ENCODE peak calls at places on chromosomes 4 and X, in nine cellular contexts. Y is ACHN, R is caudate nucleus, X is NCI-H1417, Z is HFF-Myc, B is hypothalamus, N is GM04504, E is head of caudate nucleus, J is erythroblast. G is an unnamed sample.

GRCh38 chr4:155807021-155807420 is 48.2 kb downstream of the GUCY1B1 start:
- DNase-seq in Y (no peak), R (no peak), N (peak), X (no peak), J (no peak), Z (peak), E (no peak), B (no peak), G (no peak)

GRCh38 chr4:38867478-38868054 is at the start of gene FAM114A1:
- DNase-seq in R (peak), E (peak), Y (peak), X (peak), B (peak), Z (no peak), J (peak), N (peak), G (peak)

GRCh38 chrX:153551135-153551534 is 33.7 kb downstream of the ATP2B3 start:
- DNase-seq in B (no peak), J (no peak), E (no peak), Z (no peak), X (no peak), N (peak), R (no peak), Y (no peak), G (no peak)

GRCh38 chr4:137993232-137993631 is 248.9 kb downstream of the SLC7A11 start:
- DNase-seq in N (no peak), B (no peak), Z (no peak), Y (no peak), J (no peak), R (no peak), E (no peak), X (no peak), G (no peak)

GRCh38 chrX:132216283-132216682 is 3.0 kb downstream of the RAP2C start:
- DNase-seq in Y (no peak), B (no peak), J (no peak), X (no peak), R (no peak), E (no peak), N (no peak), Z (no peak), G (no peak)

GRCh38 chr4:176198316-176198903 is 3.0 kb upstream of the SPATA4 start:
- DNase-seq in B (no peak), Y (no peak), E (no peak), N (no peak), R (no peak), J (no peak), X (no peak), Z (no peak), G (no peak)

GRCh38 chrX:9285342-9285771 is 179.5 kb upstream of the TBL1X start:
- DNase-seq in Z (no peak), J (no peak), X (no peak), B (no peak), E (no peak), Y (no peak), R (no peak), N (no peak), G (no peak)

GRCh38 chr4:19807505-19807904 is 444.2 kb upstream of the SLIT2 start:
- DNase-seq in E (no peak), N (peak), X (no peak), J (no peak), R (no peak), Y (peak), Z (no peak), B (no peak), G (no peak)

GRCh38 chr4:76850010-76850441 is 47.9 kb downstream of the SOWAHB start:
- DNase-seq in R (no peak), X (no peak), Z (peak), E (no peak), J (no peak), Y (peak), B (no peak), N (peak), G (no peak)

GRCh38 chrX:153722704-153723350 is 1.4 kb downstream of the BCAP31 start:
- DNase-seq in E (no peak), B (no peak), Z (no peak), Y (no peak), J (peak), X (no peak), N (no peak), R (no peak), G (no peak)

GRCh38 chr4:151340751-151341385 is 15.5 kb upstream of the SH3D19 start:
- DNase-seq in X (no peak), R (no peak), Y (no peak), B (no peak), N (no peak), E (no peak), J (no peak), Z (no peak), G (no peak)

GRCh38 chrX:43676960-43677582 is 21.0 kb downstream of the MAOA start:
- DNase-seq in J (peak), N (no peak), Y (no peak), X (peak), R (no peak), Z (no peak), E (no peak), B (no peak), G (no peak)

GRCh38 chrX:150062292-150063137 is 124.2 kb upstream of the EOLA2 start:
- DNase-seq in J (no peak), N (peak), E (no peak), R (no peak), B (no peak), X (no peak), Z (peak), Y (no peak), G (no peak)

GRCh38 chrX:15245896-15246295 is 24.0 kb downstream of the ASB9 start:
- DNase-seq in X (no peak), Z (no peak), B (no peak), E (no peak), N (no peak), Y (no peak), R (no peak), J (no peak), G (no peak)

GRCh38 chr4:40316333-40316781 is 18.8 kb upstream of the CHRNA9 start:
- DNase-seq in R (no peak), E (no peak), J (no peak), X (no peak), Z (peak), N (peak), B (no peak), Y (peak), G (no peak)

GRCh38 chr4:137755033-137755471 is 222.8 kb upstream of the PCDH18 start:
- DNase-seq in E (no peak), B (no peak), N (peak), J (no peak), Z (peak), X (no peak), Y (peak), R (no peak), G (no peak)

GRCh38 chrX:18291006-18291545 is 63.4 kb downstream of the SCML2 start:
- DNase-seq in X (no peak), B (no peak), Z (peak), N (no peak), E (no peak), J (no peak), R (no peak), Y (no peak), G (no peak)

GRCh38 chr4:156766846-156767245 is 204.8 kb downstream of the PDGFC start:
- DNase-seq in B (no peak), Y (peak), R (no peak), Z (no peak), N (no peak), J (no peak), E (no peak), X (no peak), G (no peak)

GRCh38 chrX:7218321-7219152 is 70.6 kb upstream of the PUDP start:
- DNase-seq in R (no peak), Z (no peak), Y (no peak), E (no peak), J (no peak), X (no peak), B (no peak), N (no peak), G (no peak)

GRCh38 chrX:145735036-145735435 is 82.6 kb upstream of the SLITRK2 start:
- DNase-seq in N (no peak), E (no peak), Y (no peak), X (no peak), J (no peak), Z (no peak), R (no peak), B (no peak), G (no peak)

GRCh38 chr4:82901129-82901718 is 689 bp downstream of the THAP9 start:
- DNase-seq in X (no peak), Y (no peak), J (no peak), R (no peak), E (no peak), N (no peak), B (no peak), Z (no peak), G (no peak)

GRCh38 chr4:37803348-37803973 is 23.0 kb upstream of the PGM2 start:
- DNase-seq in E (no peak), N (no peak), X (peak), Y (peak), R (no peak), Z (peak), J (peak), B (no peak), G (no peak)

GRCh38 chr4:186008057-186008456 is 60.9 kb upstream of the TLR3 start:
- DNase-seq in Z (no peak), B (no peak), J (no peak), N (no peak), E (no peak), R (no peak), Y (no peak), X (no peak), G (no peak)

GRCh38 chrX:65034641-65035450 is 58.6 kb upstream of the ZC4H2 start:
- DNase-seq in N (peak), J (peak), B (peak), Y (peak), R (peak), X (peak), Z (no peak), E (peak), G (peak)

GRCh38 chr4:114041117-114041475 is 61.6 kb upstream of the ARSJ start:
- DNase-seq in Y (no peak), J (no peak), B (no peak), Z (no peak), E (no peak), N (no peak), X (no peak), R (no peak), G (no peak)

GRCh38 chr4:150402968-150403367 is 179.0 kb upstream of the MAB21L2 start:
- DNase-seq in Z (no peak), R (no peak), X (peak), B (peak), E (peak), N (no peak), J (peak), Y (peak), G (peak)

GRCh38 chr4:33013280-33013679 is 2293.1 kb downstream of the PCDH7 start:
- DNase-seq in J (no peak), N (no peak), E (no peak), B (no peak), Y (no peak), Z (no peak), X (no peak), R (no peak), G (no peak)

GRCh38 chr4:129358571-129358970 is 262.6 kb downstream of the C4orf33 start:
- DNase-seq in J (no peak), Z (no peak), B (no peak), Y (peak), X (no peak), N (peak), E (no peak), R (no peak), G (no peak)

GRCh38 chrX:152895724-152896420 is 2.0 kb upstream of the ZNF185 start:
- DNase-seq in Y (no peak), J (no peak), Z (no peak), X (no peak), B (no peak), R (no peak), N (no peak), E (no peak), G (no peak)

GRCh38 chr4:99586747-99587146 is 12.1 kb downstream of the MTTP start:
- DNase-seq in Z (no peak), B (no peak), R (no peak), X (no peak), N (no peak), Y (no peak), J (no peak), E (no peak), G (no peak)

GRCh38 chr4:27084685-27085356 is 224.2 kb downstream of the STIM2 start:
- DNase-seq in X (peak), E (peak), Y (no peak), N (no peak), Z (no peak), R (no peak), B (peak), J (peak), G (peak)

GRCh38 chr4:166527500-166527899 is 654.5 kb downstream of the TLL1 start:
- DNase-seq in N (no peak), B (no peak), E (no peak), X (no peak), J (no peak), Z (no peak), R (no peak), Y (no peak), G (no peak)

GRCh38 chrX:132226169-132226568 is 6.9 kb upstream of the RAP2C start:
- DNase-seq in Y (no peak), J (peak), B (no peak), Z (no peak), X (no peak), R (no peak), N (no peak), E (no peak), G (no peak)

GRCh38 chrX:85244411-85245210 is 820 bp downstream of the ZNF711 start:
- DNase-seq in E (no peak), Y (no peak), J (peak), N (no peak), B (no peak), X (peak), Z (no peak), R (no peak), G (peak)

GRCh38 chr4:10151182-10151581 is 34.6 kb upstream of the WDR1 start:
- DNase-seq in X (no peak), B (no peak), R (no peak), Z (no peak), Y (no peak), E (no peak), J (no peak), N (no peak), G (no peak)

GRCh38 chrX:44042124-44042523 is 68.9 kb upstream of the NDP start:
- DNase-seq in E (no peak), J (no peak), X (no peak), R (no peak), Z (no peak), Y (no peak), B (no peak), N (no peak), G (no peak)

GRCh38 chr4:126526335-126526734 is 1106.4 kb upstream of the INTU start:
- DNase-seq in R (no peak), Z (no peak), J (no peak), E (no peak), B (no peak), Y (no peak), N (no peak), X (no peak), G (no peak)